ENCODE peak calls at places on chromosomes 12 and 14, in six cellular contexts. One of them, this sample, is unnamed.
A peak's percentile ranks its signal among the peaks of the same experiment; 100 is the strongest.

GRCh38 chr12:107486140-107486892 is 199.3 kb upstream of the PWP1 start:
- DNase-seq in progenitor cell of endocrine pancreas: no peak
- DNase-seq in left lung: no peak
- DNase-seq in CD8-positive, alpha-beta T cell: no peak
- DNase-seq in left ventricle myocardium inferior: no peak
- DNase-seq in Calu3: no peak
- DNase-seq in this sample: no peak

GRCh38 chr14:106605548-106606448 is 1079.4 kb downstream of the TMEM121 start:
- DNase-seq in progenitor cell of endocrine pancreas: no peak
- DNase-seq in left lung: peak; percentile 88
- DNase-seq in CD8-positive, alpha-beta T cell: peak; percentile 83
- DNase-seq in left ventricle myocardium inferior: peak; percentile 18
- DNase-seq in Calu3: peak; percentile 53
- DNase-seq in this sample: peak; percentile 79

GRCh38 chr12:14975451-14975850 is 2.6 kb downstream of the PDE6H start:
- DNase-seq in progenitor cell of endocrine pancreas: no peak
- DNase-seq in left lung: no peak
- DNase-seq in CD8-positive, alpha-beta T cell: no peak
- DNase-seq in left ventricle myocardium inferior: no peak
- DNase-seq in Calu3: no peak
- DNase-seq in this sample: no peak

GRCh38 chr12:110028323-110028722 is 20.0 kb downstream of the C12orf76 start:
- DNase-seq in progenitor cell of endocrine pancreas: no peak
- DNase-seq in left lung: no peak
- DNase-seq in CD8-positive, alpha-beta T cell: no peak
- DNase-seq in left ventricle myocardium inferior: no peak
- DNase-seq in Calu3: no peak
- DNase-seq in this sample: no peak

GRCh38 chr14:63134801-63135200 is 69.4 kb upstream of the RHOJ start:
- DNase-seq in progenitor cell of endocrine pancreas: no peak
- DNase-seq in left lung: no peak
- DNase-seq in CD8-positive, alpha-beta T cell: no peak
- DNase-seq in left ventricle myocardium inferior: no peak
- DNase-seq in Calu3: peak; percentile 11
- DNase-seq in this sample: no peak

GRCh38 chr14:100145682-100146464 is 13.6 kb downstream of the DEGS2 start:
- DNase-seq in progenitor cell of endocrine pancreas: no peak
- DNase-seq in left lung: peak; percentile 74
- DNase-seq in CD8-positive, alpha-beta T cell: peak; percentile 60
- DNase-seq in left ventricle myocardium inferior: no peak
- DNase-seq in Calu3: no peak
- DNase-seq in this sample: no peak

GRCh38 chr14:89013098-89013504 is 188.7 kb downstream of the TTC8 start:
- DNase-seq in progenitor cell of endocrine pancreas: no peak
- DNase-seq in left lung: no peak
- DNase-seq in CD8-positive, alpha-beta T cell: no peak
- DNase-seq in left ventricle myocardium inferior: no peak
- DNase-seq in Calu3: peak; percentile 69
- DNase-seq in this sample: no peak

GRCh38 chr12:121085113-121085841 is 46.2 kb upstream of the OASL start:
- DNase-seq in progenitor cell of endocrine pancreas: no peak
- DNase-seq in left lung: no peak
- DNase-seq in CD8-positive, alpha-beta T cell: no peak
- DNase-seq in left ventricle myocardium inferior: no peak
- DNase-seq in Calu3: no peak
- DNase-seq in this sample: no peak

GRCh38 chr12:5165296-5165970 is 121.8 kb downstream of the KCNA5 start:
- DNase-seq in progenitor cell of endocrine pancreas: no peak
- DNase-seq in left lung: no peak
- DNase-seq in CD8-positive, alpha-beta T cell: no peak
- DNase-seq in left ventricle myocardium inferior: no peak
- DNase-seq in Calu3: no peak
- DNase-seq in this sample: no peak

GRCh38 chr14:75070383-75070782 is 942 bp downstream of the ZC2HC1C start:
- DNase-seq in progenitor cell of endocrine pancreas: no peak
- DNase-seq in left lung: no peak
- DNase-seq in CD8-positive, alpha-beta T cell: no peak
- DNase-seq in left ventricle myocardium inferior: no peak
- DNase-seq in Calu3: no peak
- DNase-seq in this sample: no peak

GRCh38 chr12:124510301-124510970 is 57.0 kb downstream of the NCOR2 start:
- DNase-seq in progenitor cell of endocrine pancreas: no peak
- DNase-seq in left lung: no peak
- DNase-seq in CD8-positive, alpha-beta T cell: no peak
- DNase-seq in left ventricle myocardium inferior: no peak
- DNase-seq in Calu3: peak; percentile 73
- DNase-seq in this sample: no peak

GRCh38 chr12:74393265-74393664 is 144.4 kb upstream of the ATXN7L3B start:
- DNase-seq in progenitor cell of endocrine pancreas: no peak
- DNase-seq in left lung: no peak
- DNase-seq in CD8-positive, alpha-beta T cell: no peak
- DNase-seq in left ventricle myocardium inferior: no peak
- DNase-seq in Calu3: no peak
- DNase-seq in this sample: no peak

GRCh38 chr12:118190266-118190665 is 54.3 kb downstream of the PEBP1 start:
- DNase-seq in progenitor cell of endocrine pancreas: no peak
- DNase-seq in left lung: no peak
- DNase-seq in CD8-positive, alpha-beta T cell: no peak
- DNase-seq in left ventricle myocardium inferior: no peak
- DNase-seq in Calu3: no peak
- DNase-seq in this sample: no peak

GRCh38 chr14:29681308-29681707 is 246.3 kb downstream of the PRKD1 start:
- DNase-seq in progenitor cell of endocrine pancreas: no peak
- DNase-seq in left lung: no peak
- DNase-seq in CD8-positive, alpha-beta T cell: no peak
- DNase-seq in left ventricle myocardium inferior: no peak
- DNase-seq in Calu3: no peak
- DNase-seq in this sample: no peak

GRCh38 chr14:77184396-77185092 is 2.9 kb downstream of the TMEM63C start:
- DNase-seq in progenitor cell of endocrine pancreas: no peak
- DNase-seq in left lung: no peak
- DNase-seq in CD8-positive, alpha-beta T cell: no peak
- DNase-seq in left ventricle myocardium inferior: no peak
- DNase-seq in Calu3: no peak
- DNase-seq in this sample: peak; percentile 37

GRCh38 chr12:100708591-100708990 is 86.0 kb upstream of the ANO4 start:
- DNase-seq in progenitor cell of endocrine pancreas: no peak
- DNase-seq in left lung: no peak
- DNase-seq in CD8-positive, alpha-beta T cell: no peak
- DNase-seq in left ventricle myocardium inferior: no peak
- DNase-seq in Calu3: no peak
- DNase-seq in this sample: no peak

GRCh38 chr12:76621582-76622024 is 62.0 kb upstream of the OSBPL8 start:
- DNase-seq in progenitor cell of endocrine pancreas: peak; percentile 49
- DNase-seq in left lung: no peak
- DNase-seq in CD8-positive, alpha-beta T cell: peak; percentile 76
- DNase-seq in left ventricle myocardium inferior: peak; percentile 41
- DNase-seq in Calu3: peak; percentile 76
- DNase-seq in this sample: peak; percentile 57

GRCh38 chr12:87812711-87813110 is 216.5 kb downstream of the C12orf50 start:
- DNase-seq in progenitor cell of endocrine pancreas: no peak
- DNase-seq in left lung: no peak
- DNase-seq in CD8-positive, alpha-beta T cell: no peak
- DNase-seq in left ventricle myocardium inferior: no peak
- DNase-seq in Calu3: no peak
- DNase-seq in this sample: no peak

GRCh38 chr14:38208825-38209562 is 1.3 kb downstream of the SSTR1 start:
- DNase-seq in progenitor cell of endocrine pancreas: peak; percentile 52
- DNase-seq in left lung: peak; percentile 80
- DNase-seq in CD8-positive, alpha-beta T cell: no peak
- DNase-seq in left ventricle myocardium inferior: peak; percentile 13
- DNase-seq in Calu3: peak; percentile 58
- DNase-seq in this sample: peak; percentile 11

GRCh38 chr12:32545413-32545970 is 133.6 kb upstream of the DNM1L start:
- DNase-seq in progenitor cell of endocrine pancreas: no peak
- DNase-seq in left lung: no peak
- DNase-seq in CD8-positive, alpha-beta T cell: no peak
- DNase-seq in left ventricle myocardium inferior: no peak
- DNase-seq in Calu3: no peak
- DNase-seq in this sample: no peak

GRCh38 chr12:56020437-56021189 is at the start of gene IKZF4:
- DNase-seq in progenitor cell of endocrine pancreas: peak; percentile 42
- DNase-seq in left lung: no peak
- DNase-seq in CD8-positive, alpha-beta T cell: no peak
- DNase-seq in left ventricle myocardium inferior: no peak
- DNase-seq in Calu3: no peak
- DNase-seq in this sample: no peak

GRCh38 chr12:70831538-70831937 is 89.0 kb downstream of the PTPRR start:
- DNase-seq in progenitor cell of endocrine pancreas: no peak
- DNase-seq in left lung: no peak
- DNase-seq in CD8-positive, alpha-beta T cell: no peak
- DNase-seq in left ventricle myocardium inferior: no peak
- DNase-seq in Calu3: no peak
- DNase-seq in this sample: no peak

GRCh38 chr12:20148241-20148640 is 220.1 kb upstream of the PDE3A start:
- DNase-seq in progenitor cell of endocrine pancreas: no peak
- DNase-seq in left lung: no peak
- DNase-seq in CD8-positive, alpha-beta T cell: no peak
- DNase-seq in left ventricle myocardium inferior: no peak
- DNase-seq in Calu3: no peak
- DNase-seq in this sample: no peak

GRCh38 chr12:123984903-123985302 is 11.9 kb downstream of the ZNF664 start:
- DNase-seq in progenitor cell of endocrine pancreas: no peak
- DNase-seq in left lung: no peak
- DNase-seq in CD8-positive, alpha-beta T cell: no peak
- DNase-seq in left ventricle myocardium inferior: no peak
- DNase-seq in Calu3: no peak
- DNase-seq in this sample: peak; percentile 26

GRCh38 chr12:45284096-45284901 is 68.4 kb downstream of the ANO6 start:
- DNase-seq in progenitor cell of endocrine pancreas: no peak
- DNase-seq in left lung: no peak
- DNase-seq in CD8-positive, alpha-beta T cell: no peak
- DNase-seq in left ventricle myocardium inferior: no peak
- DNase-seq in Calu3: peak; percentile 4
- DNase-seq in this sample: no peak

GRCh38 chr14:74911704-74912103 is 11.4 kb downstream of the RPS6KL1 start:
- DNase-seq in progenitor cell of endocrine pancreas: no peak
- DNase-seq in left lung: no peak
- DNase-seq in CD8-positive, alpha-beta T cell: no peak
- DNase-seq in left ventricle myocardium inferior: no peak
- DNase-seq in Calu3: peak; percentile 64
- DNase-seq in this sample: peak; percentile 21

GRCh38 chr14:31159682-31160296 is 47.8 kb downstream of the HECTD1 start:
- DNase-seq in progenitor cell of endocrine pancreas: no peak
- DNase-seq in left lung: no peak
- DNase-seq in CD8-positive, alpha-beta T cell: no peak
- DNase-seq in left ventricle myocardium inferior: no peak
- DNase-seq in Calu3: no peak
- DNase-seq in this sample: no peak

DNA sequence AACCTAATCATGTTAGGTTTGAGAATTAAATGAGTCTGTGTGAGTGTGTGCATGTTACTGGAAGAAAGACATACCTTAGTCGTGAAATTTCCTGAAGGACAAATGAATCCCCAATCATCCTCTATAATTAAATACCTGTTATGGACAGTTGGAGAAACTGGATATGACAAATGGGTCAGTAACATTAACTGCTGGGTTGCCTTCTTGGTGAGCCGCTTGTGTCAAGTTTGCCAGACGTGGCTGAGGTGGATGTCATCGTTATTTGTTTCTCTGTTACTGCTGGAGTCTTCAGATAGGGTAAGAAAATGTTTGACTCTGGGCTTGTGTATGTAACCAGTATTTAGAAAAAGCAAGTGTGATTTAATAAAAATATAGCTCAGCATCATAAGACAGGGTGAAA is 131.6 kb downstream of the CAND1 start:
- DNase-seq in progenitor cell of endocrine pancreas: no peak
- DNase-seq in left lung: no peak
- DNase-seq in CD8-positive, alpha-beta T cell: no peak
- DNase-seq in left ventricle myocardium inferior: no peak
- DNase-seq in Calu3: no peak
- DNase-seq in this sample: no peak
- TF ChIP-seq CTCF in progenitor cell of endocrine pancreas: no peak
- TF ChIP-seq CTCF in left lung: no peak
- TF ChIP-seq CTCF in CD8-positive, alpha-beta T cell: no peak
- TF ChIP-seq CTCF in left ventricle myocardium inferior: no peak
- TF ChIP-seq CTCF in Calu3: no peak
- TF ChIP-seq CTCF in this sample: no peak

GRCh38 chr12:53217930-53218307 is 10.9 kb upstream of the ITGB7 start:
- DNase-seq in progenitor cell of endocrine pancreas: no peak
- DNase-seq in left lung: no peak
- DNase-seq in CD8-positive, alpha-beta T cell: no peak
- DNase-seq in left ventricle myocardium inferior: no peak
- DNase-seq in Calu3: no peak
- DNase-seq in this sample: no peak

GRCh38 chr12:53215497-53215896 is 8.4 kb upstream of the ITGB7 start:
- DNase-seq in progenitor cell of endocrine pancreas: no peak
- DNase-seq in left lung: no peak
- DNase-seq in CD8-positive, alpha-beta T cell: no peak
- DNase-seq in left ventricle myocardium inferior: no peak
- DNase-seq in Calu3: no peak
- DNase-seq in this sample: no peak

GRCh38 chr12:53218551-53219114 is 11.6 kb upstream of the ITGB7 start:
- DNase-seq in progenitor cell of endocrine pancreas: no peak
- DNase-seq in left lung: no peak
- DNase-seq in CD8-positive, alpha-beta T cell: no peak
- DNase-seq in left ventricle myocardium inferior: peak; percentile 42
- DNase-seq in Calu3: no peak
- DNase-seq in this sample: no peak

GRCh38 chr12:53219116-53219955 is 12.3 kb upstream of the ITGB7 start:
- DNase-seq in progenitor cell of endocrine pancreas: no peak
- DNase-seq in left lung: no peak
- DNase-seq in CD8-positive, alpha-beta T cell: peak; percentile 73
- DNase-seq in left ventricle myocardium inferior: peak; percentile 51
- DNase-seq in Calu3: no peak
- DNase-seq in this sample: peak; percentile 74

GRCh38 chr12:53217049-53217929 is 10.2 kb upstream of the ITGB7 start:
- DNase-seq in progenitor cell of endocrine pancreas: no peak
- DNase-seq in left lung: peak; percentile 93
- DNase-seq in CD8-positive, alpha-beta T cell: peak; percentile 67
- DNase-seq in left ventricle myocardium inferior: peak; percentile 43
- DNase-seq in Calu3: no peak
- DNase-seq in this sample: no peak
- TF ChIP-seq CTCF in progenitor cell of endocrine pancreas: no peak
- TF ChIP-seq CTCF in left lung: no peak
- TF ChIP-seq CTCF in CD8-positive, alpha-beta T cell: no peak
- TF ChIP-seq CTCF in left ventricle myocardium inferior: no peak
- TF ChIP-seq CTCF in Calu3: no peak
- TF ChIP-seq CTCF in this sample: no peak

DNA sequence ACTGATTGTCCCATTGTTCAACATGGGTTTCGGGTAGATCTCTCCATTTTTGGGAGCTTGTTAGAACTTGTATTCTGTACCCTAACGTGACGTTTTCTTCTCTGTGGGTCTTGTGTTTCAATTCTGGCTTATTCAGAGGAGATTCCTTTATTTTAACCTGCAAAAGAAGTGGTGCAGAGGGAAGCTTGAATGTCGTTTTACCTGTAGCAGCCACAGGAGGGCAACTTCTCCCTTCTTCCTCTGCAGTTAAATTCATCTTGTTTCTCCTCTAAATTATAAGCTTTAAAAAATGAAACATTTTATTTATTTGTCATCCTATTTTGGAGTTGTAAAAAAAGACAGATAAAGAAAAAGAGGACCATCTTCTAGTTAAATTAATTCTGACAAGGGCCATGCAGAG is 13.7 kb upstream of the CLEC4D start:
- DNase-seq in progenitor cell of endocrine pancreas: no peak
- DNase-seq in left lung: no peak
- DNase-seq in CD8-positive, alpha-beta T cell: no peak
- DNase-seq in left ventricle myocardium inferior: no peak
- DNase-seq in Calu3: no peak
- DNase-seq in this sample: no peak
- TF ChIP-seq CTCF in progenitor cell of endocrine pancreas: peak; percentile 52
- TF ChIP-seq CTCF in left lung: no peak
- TF ChIP-seq CTCF in CD8-positive, alpha-beta T cell: no peak
- TF ChIP-seq CTCF in left ventricle myocardium inferior: no peak
- TF ChIP-seq CTCF in Calu3: no peak
- TF ChIP-seq CTCF in this sample: no peak

GRCh38 chr12:6465467-6466183 is 4.9 kb downstream of the VAMP1 start:
- DNase-seq in progenitor cell of endocrine pancreas: peak; percentile 63
- DNase-seq in left lung: no peak
- DNase-seq in CD8-positive, alpha-beta T cell: peak; percentile 63
- DNase-seq in left ventricle myocardium inferior: no peak
- DNase-seq in Calu3: peak; percentile 63
- DNase-seq in this sample: no peak
- TF ChIP-seq CTCF in progenitor cell of endocrine pancreas: peak; percentile 89
- TF ChIP-seq CTCF in left lung: peak; percentile 74
- TF ChIP-seq CTCF in CD8-positive, alpha-beta T cell: peak; percentile 88
- TF ChIP-seq CTCF in left ventricle myocardium inferior: peak; percentile 84
- TF ChIP-seq CTCF in Calu3: peak; percentile 74
- TF ChIP-seq CTCF in this sample: peak; percentile 65